ENCODE peak calls at places on chromosome 6, in nine cellular contexts. I, G, A, Z, V, T, F, Y and Q are unnamed samples.

GRCh38 chr6:75204222-75204958 is 1.5 kb downstream of the COL12A1 start:
- DNase-seq in G (peak), I (peak), Z (peak), T (peak), V (peak), A (peak), Y (no peak), F (peak), Q (peak)

GRCh38 chr6:29474996-29475395 is 12.8 kb downstream of the MAS1L start:
- DNase-seq in V (no peak), A (peak), I (no peak), Y (no peak), G (no peak), Z (no peak), T (no peak), F (no peak), Q (no peak)

GRCh38 chr6:138692978-138693909 is 80.3 kb upstream of the CCDC28A start:
- DNase-seq in V (peak), F (peak), I (peak), A (peak), T (peak), Y (peak), Z (peak), G (peak), Q (peak)

GRCh38 chr6:7402746-7403145 is 13.1 kb downstream of the RIOK1 start:
- DNase-seq in Z (no peak), V (no peak), G (no peak), I (no peak), F (no peak), A (no peak), Y (no peak), T (no peak), Q (no peak)

GRCh38 chr6:127518710-127519468 is at the start of gene MTCL3:
- DNase-seq in I (no peak), V (peak), Z (peak), Y (no peak), G (no peak), F (no peak), T (peak), A (peak), Q (peak)

GRCh38 chr6:64539917-64540316 is 904.3 kb downstream of the PHF3 start:
- DNase-seq in T (no peak), G (no peak), Z (no peak), F (no peak), A (no peak), Y (no peak), V (no peak), I (no peak), Q (no peak)

GRCh38 chr6:10692965-10693538 is 1.4 kb downstream of the C6orf52 start:
- DNase-seq in V (no peak), Z (no peak), T (peak), F (no peak), Y (no peak), I (no peak), A (peak), G (no peak), Q (no peak)

GRCh38 chr6:77037439-77037838 is 425.9 kb downstream of the HTR1B start:
- DNase-seq in Z (no peak), Y (no peak), V (no peak), F (no peak), I (no peak), T (no peak), A (peak), G (no peak), Q (no peak)

GRCh38 chr6:149028767-149029405 is 282.1 kb downstream of the UST start:
- DNase-seq in G (peak), Y (peak), I (peak), F (peak), Z (peak), A (peak), V (peak), T (peak), Q (no peak)

GRCh38 chr6:109082178-109082577 is 12.5 kb downstream of the SESN1 start:
- DNase-seq in Z (no peak), G (no peak), A (peak), V (peak), T (peak), F (no peak), Y (no peak), I (no peak), Q (no peak)

GRCh38 chr6:112004397-112005341 is 49.2 kb upstream of the CCN6 start:
- DNase-seq in F (no peak), G (no peak), I (no peak), V (no peak), Z (peak), Y (no peak), T (no peak), A (no peak), Q (no peak)

GRCh38 chr6:7169296-7169721 is 61.5 kb downstream of the RREB1 start:
- DNase-seq in V (no peak), Z (peak), F (no peak), Y (no peak), I (no peak), G (no peak), T (no peak), A (no peak), Q (peak)

GRCh38 chr6:139540276-139540675 is 165.8 kb upstream of the CITED2 start:
- DNase-seq in Z (peak), A (peak), F (no peak), V (peak), G (no peak), T (peak), I (peak), Y (no peak), Q (no peak)

GRCh38 chr6:125986956-125987617 is 747 bp downstream of the TRMT11 start:
- DNase-seq in T (peak), Z (peak), F (peak), A (no peak), G (peak), Y (no peak), I (peak), V (peak), Q (no peak)

GRCh38 chr6:46263709-46264091 is 92.9 kb upstream of the ENPP5 start:
- DNase-seq in T (no peak), Y (no peak), I (peak), A (peak), F (no peak), Z (peak), V (peak), G (no peak), Q (no peak)

GRCh38 chr6:147204060-147204785 is at the start of gene STXBP5:
- DNase-seq in T (peak), A (peak), Y (no peak), G (peak), I (peak), V (peak), F (peak), Z (peak), Q (peak)

GRCh38 chr6:142802124-142802523 is 142.9 kb downstream of the HIVEP2 start:
- DNase-seq in Z (peak), V (peak), Y (peak), A (peak), G (no peak), T (peak), F (peak), I (peak), Q (no peak)

GRCh38 chr6:6006428-6007310 is at the start of gene NRN1:
- DNase-seq in Z (no peak), F (no peak), G (no peak), V (no peak), A (peak), Y (no peak), I (no peak), T (peak), Q (no peak)

GRCh38 chr6:32772656-32773055 is 9.3 kb upstream of the HLA-DQB2 start:
- DNase-seq in V (no peak), I (no peak), T (no peak), G (no peak), Z (no peak), F (no peak), A (peak), Y (no peak), Q (no peak)

GRCh38 chr6:134223761-134224445 is 94.0 kb downstream of the SGK1 start:
- DNase-seq in Y (no peak), T (no peak), A (no peak), V (peak), G (no peak), F (no peak), I (no peak), Z (peak), Q (no peak)

GRCh38 chr6:7041511-7042026 is 66.2 kb upstream of the RREB1 start:
- DNase-seq in Y (no peak), A (no peak), T (peak), G (no peak), I (no peak), Z (no peak), F (no peak), V (no peak), Q (no peak)

GRCh38 chr6:30518505-30518850 is 29.2 kb downstream of the HLA-E start:
- DNase-seq in A (no peak), Y (no peak), G (no peak), I (peak), T (no peak), Z (no peak), F (peak), V (no peak), Q (no peak)

GRCh38 chr6:43835872-43836419 is 65.9 kb downstream of the VEGFA start:
- DNase-seq in I (no peak), T (no peak), Y (no peak), Z (no peak), V (no peak), G (no peak), F (no peak), A (no peak), Q (peak)

GRCh38 chr6:46377209-46377608 is 114.0 kb downstream of the RCAN2 start:
- DNase-seq in Y (no peak), I (no peak), A (no peak), F (no peak), Z (no peak), G (no peak), V (no peak), T (no peak), Q (no peak)

GRCh38 chr6:39882567-39882953 is 51.7 kb downstream of the MOCS1 start:
- DNase-seq in I (no peak), Z (peak), F (peak), A (no peak), V (peak), Y (no peak), T (no peak), G (no peak), Q (peak)
- H3K9ac ChIP-seq in I (no peak), Z (peak), F (no peak), A (no peak), V (no peak), Y (no peak), T (no peak), G (no peak), Q (no peak)

GRCh38 chr6:15569035-15569995 is 93.5 kb downstream of the DTNBP1 start:
- DNase-seq in F (no peak), G (peak), I (no peak), Z (no peak), V (no peak), A (no peak), T (peak), Y (no peak), Q (no peak)
- H3K9ac ChIP-seq in F (no peak), G (peak), I (no peak), Z (no peak), V (no peak), A (no peak), T (no peak), Y (no peak), Q (no peak)

GRCh38 chr6:157813757-157814455 is 9.1 kb upstream of the SNX9 start:
- DNase-seq in I (peak), A (peak), Y (no peak), G (no peak), Z (peak), F (no peak), V (peak), T (no peak), Q (no peak)

GRCh38 chr6:157812425-157813171 is 10.4 kb upstream of the SNX9 start:
- DNase-seq in G (no peak), Y (no peak), I (no peak), F (no peak), A (no peak), T (no peak), V (no peak), Z (no peak), Q (no peak)

GRCh38 chr6:157811476-157812173 is 11.4 kb upstream of the SNX9 start:
- DNase-seq in F (no peak), G (no peak), V (peak), T (no peak), Y (no peak), I (no peak), Z (no peak), A (no peak), Q (no peak)

GRCh38 chr6:157814883-157815282 is 8.2 kb upstream of the SNX9 start:
- DNase-seq in V (no peak), I (no peak), T (no peak), Y (no peak), A (no peak), G (no peak), F (no peak), Z (no peak), Q (no peak)

DNA sequence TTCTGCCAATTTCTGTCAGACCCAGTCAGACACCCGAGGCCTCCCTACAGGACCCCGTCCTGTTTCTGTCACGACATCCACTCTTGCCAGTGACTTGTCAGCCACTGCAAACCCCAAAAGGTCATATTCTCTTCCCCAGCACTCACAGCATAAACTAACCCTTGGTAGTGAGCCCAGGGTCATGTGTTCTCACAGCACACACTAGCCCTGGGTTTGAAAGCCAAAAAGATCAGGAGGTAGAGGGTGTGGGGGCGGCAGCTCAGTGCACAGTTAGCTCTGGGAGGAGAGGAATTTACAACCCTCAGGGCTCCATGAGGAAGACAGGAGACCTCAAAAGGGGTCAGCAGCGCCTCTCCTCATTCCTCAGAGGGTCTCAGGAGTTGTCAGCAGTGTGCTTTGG is 9.9 kb upstream of the SNX9 start:
- DNase-seq in I (no peak), F (no peak), A (no peak), Z (peak), T (no peak), Y (no peak), V (peak), G (no peak), Q (no peak)
- H3K9ac ChIP-seq in I (no peak), F (no peak), A (no peak), Z (peak), T (no peak), Y (no peak), V (no peak), G (peak), Q (no peak)

GRCh38 chr6:166439366-166440091 is 56.8 kb upstream of the MPC1 start:
- DNase-seq in T (no peak), A (no peak), Z (no peak), G (no peak), I (no peak), F (no peak), Y (no peak), V (no peak), Q (no peak)

GRCh38 chr6:166440729-166441128 is 58.0 kb upstream of the MPC1 start:
- DNase-seq in V (no peak), Z (no peak), F (no peak), G (no peak), A (no peak), T (no peak), Y (no peak), I (no peak), Q (no peak)

GRCh38 chr6:166441641-166442078 is 58.9 kb upstream of the MPC1 start:
- DNase-seq in T (no peak), V (no peak), F (no peak), Y (no peak), Z (no peak), A (no peak), G (no peak), I (no peak), Q (peak)

GRCh38 chr6:166438211-166438861 is 55.6 kb upstream of the MPC1 start:
- DNase-seq in Y (no peak), V (no peak), A (no peak), Z (no peak), G (peak), I (no peak), F (no peak), T (no peak), Q (no peak)

DNA sequence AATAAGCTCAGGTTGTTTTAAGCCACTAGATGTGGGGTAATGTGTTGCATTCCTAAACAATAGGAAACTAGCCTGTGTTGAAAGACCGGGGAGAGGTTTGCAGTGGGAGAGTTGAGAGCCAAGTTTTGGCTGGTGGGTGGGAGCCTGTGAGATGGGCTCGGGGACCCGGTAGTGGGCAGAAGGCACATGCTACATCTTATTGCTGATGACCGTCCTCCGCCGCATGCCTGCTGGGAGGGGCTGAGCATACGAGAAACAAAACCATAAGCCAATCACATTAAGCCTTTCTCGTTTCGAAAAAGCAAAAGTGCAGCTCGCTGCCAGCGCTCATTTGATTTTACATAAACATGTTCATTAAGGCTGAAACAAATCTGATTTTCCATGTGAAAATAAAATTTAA is 57.4 kb upstream of the MPC1 start:
- DNase-seq in V (no peak), T (no peak), Y (no peak), A (no peak), F (no peak), Z (no peak), G (no peak), I (no peak), Q (no peak)
- H3K9ac ChIP-seq in V (no peak), T (no peak), Y (no peak), A (no peak), F (no peak), Z (no peak), G (no peak), I (no peak), Q (no peak)

GRCh38 chr6:26309731-26310142 is 55.3 kb upstream of the BTN3A2 start:
- DNase-seq in V (peak), F (peak), G (peak), T (no peak), I (peak), A (peak), Z (peak), Y (no peak), Q (no peak)

GRCh38 chr6:26312096-26312463 is 52.9 kb upstream of the BTN3A2 start:
- DNase-seq in G (no peak), V (peak), F (no peak), T (no peak), A (peak), I (peak), Y (no peak), Z (peak), Q (no peak)

GRCh38 chr6:26311012-26311384 is 54.0 kb upstream of the BTN3A2 start:
- DNase-seq in I (peak), G (no peak), Z (peak), A (peak), Y (no peak), T (peak), F (peak), V (peak), Q (no peak)

GRCh38 chr6:26312501-26313390 is 52.3 kb upstream of the BTN3A2 start:
- DNase-seq in I (peak), V (peak), Y (no peak), Z (peak), T (peak), A (peak), G (peak), F (peak), Q (peak)

DNA sequence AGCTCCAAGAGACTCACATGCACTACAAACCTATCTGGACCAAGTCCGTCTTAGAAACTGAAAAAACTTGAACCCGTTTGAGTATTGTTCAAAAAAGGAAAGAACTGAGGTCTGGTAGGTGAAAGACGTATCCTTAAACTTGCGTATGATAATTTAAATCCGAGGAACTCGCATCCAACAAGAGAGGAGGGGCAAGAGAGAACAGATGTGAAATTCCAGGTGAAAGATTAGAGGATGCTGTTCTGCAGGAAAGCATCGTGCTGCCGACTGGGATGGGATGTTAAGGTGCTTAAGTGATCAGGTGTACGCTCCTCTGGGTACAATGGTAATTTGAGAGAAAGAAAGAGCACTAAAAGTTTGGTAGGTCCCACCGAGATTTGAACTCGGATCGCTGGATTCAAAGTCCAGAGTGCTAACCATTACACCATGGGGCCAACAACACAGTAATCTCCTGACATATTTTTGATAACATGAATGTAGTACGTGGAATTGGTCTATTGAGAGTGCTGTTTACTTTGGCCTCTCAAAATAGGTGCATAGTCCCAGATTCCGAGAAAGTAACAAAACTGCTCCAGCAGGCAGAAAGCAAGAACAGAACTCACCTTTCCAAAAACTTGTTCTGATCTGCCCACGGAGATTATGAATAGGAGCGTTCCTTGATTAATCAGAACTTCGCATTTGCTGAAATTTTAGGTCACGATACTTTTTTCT is 53.5 kb upstream of the BTN3A2 start:
- DNase-seq in Y (no peak), F (peak), T (peak), V (peak), I (peak), A (peak), G (peak), Z (peak), Q (no peak)
- H3K9ac ChIP-seq in Y (peak), F (peak), T (peak), V (no peak), I (peak), A (peak), G (peak), Z (peak), Q (peak)

GRCh38 chr6:15491255-15491985 is 171.4 kb downstream of the DTNBP1 start:
- DNase-seq in F (peak), G (peak), A (peak), V (peak), T (peak), Y (no peak), Z (peak), I (peak), Q (no peak)

GRCh38 chr6:15495375-15495901 is 167.4 kb downstream of the DTNBP1 start:
- DNase-seq in G (no peak), T (no peak), F (no peak), Y (no peak), V (no peak), A (no peak), I (no peak), Z (peak), Q (no peak)

GRCh38 chr6:15491986-15492269 is 170.9 kb downstream of the DTNBP1 start:
- DNase-seq in Z (no peak), I (no peak), A (no peak), V (no peak), Y (no peak), T (no peak), F (no peak), G (no peak), Q (no peak)

GRCh38 chr6:15496345-15497131 is 166.3 kb downstream of the DTNBP1 start:
- DNase-seq in V (no peak), Z (no peak), F (no peak), G (no peak), Y (no peak), A (no peak), I (no peak), T (no peak), Q (no peak)

DNA sequence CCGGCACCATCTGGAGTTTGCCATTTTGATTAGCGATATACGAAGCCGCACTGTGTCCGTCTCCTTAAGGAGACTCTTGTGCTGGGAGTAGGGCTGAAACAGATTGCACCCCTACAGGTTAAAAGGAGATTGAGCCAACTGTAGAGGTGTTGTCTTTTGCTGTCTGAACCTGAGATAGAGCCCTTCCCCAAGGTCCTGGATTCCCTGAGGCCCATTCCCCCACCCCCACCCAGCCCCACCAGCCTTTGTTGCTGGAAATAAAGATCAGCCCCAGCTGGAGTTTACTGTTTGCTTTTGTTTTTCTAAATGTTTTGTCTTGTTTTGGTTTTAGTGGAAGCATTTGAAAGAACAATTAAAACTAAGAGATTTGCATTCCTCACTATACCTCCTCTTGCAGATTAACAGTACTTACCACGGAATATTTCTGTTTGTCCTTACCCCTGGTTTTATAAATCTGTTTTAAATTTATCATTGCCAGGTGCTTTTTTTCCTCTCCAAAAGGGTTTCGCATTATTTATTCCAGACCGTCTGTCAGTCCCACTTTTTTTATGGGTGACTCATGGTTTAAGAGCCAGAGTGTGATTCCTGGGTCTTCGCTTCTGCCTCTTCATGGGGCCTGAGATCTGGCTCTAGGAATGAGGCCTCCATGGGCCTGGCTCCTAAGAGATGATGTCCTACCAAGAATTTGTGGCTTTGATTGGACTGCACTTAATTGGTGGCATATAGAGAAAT is 169.2 kb downstream of the DTNBP1 start:
- DNase-seq in V (peak), A (no peak), G (no peak), T (peak), Z (peak), I (no peak), F (no peak), Y (peak), Q (no peak)
- H3K9ac ChIP-seq in V (no peak), A (no peak), G (no peak), T (peak), Z (no peak), I (no peak), F (no peak), Y (no peak), Q (no peak)

GRCh38 chr6:34362909-34363713 is 29.4 kb downstream of the NUDT3 start:
- DNase-seq in I (no peak), A (no peak), Z (no peak), V (no peak), T (no peak), F (peak), Y (no peak), G (no peak), Q (no peak)
- H3K9ac ChIP-seq in I (no peak), A (no peak), Z (no peak), V (no peak), T (no peak), F (peak), Y (no peak), G (no peak), Q (peak)